ENCODE peak calls at places on chromosomes 11 and 22, in seven cellular contexts. S is A549; M is CD4-positive, alpha-beta memory T cell; Y is Panc1; G is mammary epithelial cell; R is CD8-positive, alpha-beta T cell; O is right lobe of liver. D is an unnamed sample. For H3K4me1, the result is how much of the 10 kb centered on the place peaks cover.

GRCh38 chr22:42700901-42701300 is 19.8 kb downstream of the A4GALT start:
- DNase-seq in S (no peak), M (no peak), Y (no peak), G (no peak), R (no peak), O (no peak), D (no peak)

GRCh38 chr11:94782446-94782845 is 14.3 kb downstream of the AMOTL1 start:
- DNase-seq in S (no peak), M (no peak), Y (no peak), G (no peak), R (no peak), O (no peak), D (no peak)

GRCh38 chr11:67002297-67002913 is 20.5 kb upstream of the SYT12 start:
- DNase-seq in S (no peak), M (no peak), Y (no peak), G (no peak), R (no peak), O (no peak), D (no peak)

GRCh38 chr11:106733518-106734162 is 284.6 kb downstream of the GUCY1A2 start:
- DNase-seq in S (no peak), M (no peak), Y (no peak), G (no peak), R (no peak), O (no peak), D (no peak)

GRCh38 chr11:67316882-67317364 is 13.6 kb downstream of the SSH3 start:
- DNase-seq in S (peak), M (peak), Y (no peak), G (peak), R (no peak), O (no peak), D (no peak)

GRCh38 chr11:34214961-34215805 is 109.8 kb downstream of the NAT10 start:
- DNase-seq in S (peak), M (no peak), Y (peak), G (peak), R (no peak), O (no peak), D (no peak)

GRCh38 chr11:15234796-15235195 is 120.1 kb downstream of the INSC start:
- DNase-seq in S (no peak), M (no peak), Y (no peak), G (no peak), R (no peak), O (no peak), D (no peak)

GRCh38 chr11:119056397-119056999 is 507 bp downstream of the HYOU1 start:
- DNase-seq in S (peak), M (peak), Y (no peak), G (peak), R (peak), O (peak), D (peak)

GRCh38 chr11:563812-564578 is 3.2 kb downstream of the RASSF7 start:
- DNase-seq in S (no peak), M (no peak), Y (no peak), G (no peak), R (no peak), O (no peak), D (no peak)

GRCh38 chr22:21975273-21975672 is 7.3 kb downstream of the TOP3B start:
- DNase-seq in S (no peak), M (no peak), Y (no peak), G (no peak), R (no peak), O (no peak), D (no peak)

GRCh38 chr11:47797633-47798032 is 30.5 kb upstream of the FNBP4 start:
- DNase-seq in S (no peak), M (no peak), Y (peak), G (peak), R (no peak), O (no peak), D (no peak)

GRCh38 chr11:3810951-3811350 is 2.6 kb downstream of the PGAP2 start:
- DNase-seq in S (no peak), M (no peak), Y (no peak), G (no peak), R (no peak), O (no peak), D (no peak)

GRCh38 chr11:100851129-100851528 is 164.0 kb downstream of the ARHGAP42 start:
- DNase-seq in S (no peak), M (no peak), Y (no peak), G (peak), R (no peak), O (no peak), D (no peak)

GRCh38 chr11:80383655-80384054 is 942.8 kb upstream of the TENM4 start:
- DNase-seq in S (no peak), M (no peak), Y (no peak), G (no peak), R (no peak), O (no peak), D (no peak)

GRCh38 chr11:43547900-43548381 is 132.6 kb upstream of the HSD17B12 start:
- DNase-seq in S (no peak), M (no peak), Y (no peak), G (no peak), R (no peak), O (no peak), D (no peak)

GRCh38 chr11:31977343-31977742 is 113.5 kb upstream of the RCN1 start:
- DNase-seq in S (no peak), M (no peak), Y (no peak), G (no peak), R (no peak), O (no peak), D (no peak)

GRCh38 chr22:49726701-49727101 is 101.0 kb downstream of the BRD1 start:
- DNase-seq in S (no peak), M (no peak), Y (no peak), G (no peak), R (no peak), O (no peak), D (peak)

GRCh38 chr22:24133187-24133965 is 47.9 kb upstream of the SUSD2 start:
- DNase-seq in S (no peak), M (peak), Y (no peak), G (no peak), R (peak), O (no peak), D (peak)

GRCh38 chr11:132072044-132072879 is 701.8 kb downstream of the NTM start:
- DNase-seq in S (no peak), M (no peak), Y (no peak), G (peak), R (no peak), O (no peak), D (no peak)

GRCh38 chr22:23072911-23073491 is 2.7 kb downstream of the GNAZ start:
- DNase-seq in S (no peak), M (no peak), Y (no peak), G (peak), R (no peak), O (peak), D (no peak)

GRCh38 chr11:125923012-125923579 is 18.8 kb downstream of the DDX25 start:
- DNase-seq in S (peak), M (peak), Y (peak), G (peak), R (peak), O (no peak), D (no peak)

GRCh38 chr11:57770793-57771192 is 9.2 kb downstream of the CTNND1 start:
- DNase-seq in S (no peak), M (no peak), Y (no peak), G (no peak), R (no peak), O (no peak), D (no peak)

GRCh38 chr11:114745150-114745671 is 66.9 kb downstream of the NXPE2 start:
- DNase-seq in S (no peak), M (no peak), Y (no peak), G (no peak), R (no peak), O (no peak), D (no peak)

GRCh38 chr11:24687748-24688147 is 190.9 kb downstream of the LUZP2 start:
- DNase-seq in S (no peak), M (no peak), Y (no peak), G (no peak), R (no peak), O (no peak), D (no peak)

GRCh38 chr11:30760341-30760740 is 174.2 kb upstream of the MPPED2 start:
- DNase-seq in S (no peak), M (no peak), Y (no peak), G (no peak), R (no peak), O (no peak), D (no peak)

GRCh38 chr11:65867284-65868071 is 5.1 kb downstream of the EFEMP2 start:
- DNase-seq in S (no peak), M (no peak), Y (no peak), G (no peak), R (no peak), O (no peak), D (no peak)

GRCh38 chr11:78099671-78100070 is 20.0 kb upstream of the NDUFC2 start:
- DNase-seq in S (no peak), M (no peak), Y (no peak), G (no peak), R (no peak), O (no peak), D (no peak)

GRCh38 chr11:133934599-133935550 is 21.9 kb downstream of the IGSF9B start:
- DNase-seq in S (no peak), M (no peak), Y (no peak), G (peak), R (no peak), O (no peak), D (no peak)

GRCh38 chr11:111770581-111771134 is 4.5 kb upstream of the PPP2R1B start:
- DNase-seq in S (no peak), M (no peak), Y (no peak), G (peak), R (no peak), O (no peak), D (no peak)

GRCh38 chr11:12042215-12042676 is 33.8 kb upstream of the DKK3 start:
- DNase-seq in S (no peak), M (no peak), Y (no peak), G (peak), R (peak), O (no peak), D (no peak)

GRCh38 chr22:49965291-49966040 is 4.9 kb downstream of the PIM3 start:
- DNase-seq in S (no peak), M (no peak), Y (no peak), G (no peak), R (peak), O (peak), D (peak)

GRCh38 chr11:11468919-11469318 is 115.9 kb upstream of the CSNK2A3 start:
- DNase-seq in S (no peak), M (no peak), Y (no peak), G (no peak), R (no peak), O (no peak), D (no peak)

GRCh38 chr22:32904044-32904443 is 102.5 kb downstream of the TIMP3 start:
- DNase-seq in S (peak), M (peak), Y (no peak), G (peak), R (no peak), O (no peak), D (no peak)

GRCh38 chr22:30309981-30310672 is 16.6 kb downstream of the TBC1D10A start:
- DNase-seq in S (no peak), M (peak), Y (no peak), G (no peak), R (peak), O (no peak), D (no peak)

GRCh38 chr11:23540101-23540561 is 679.9 kb upstream of the CCDC179 start:
- DNase-seq in S (peak), M (no peak), Y (peak), G (peak), R (no peak), O (no peak), D (no peak)

GRCh38 chr11:128453444-128454336 is 133.7 kb downstream of the ETS1 start:
- DNase-seq in S (no peak), M (peak), Y (peak), G (peak), R (no peak), O (peak), D (no peak)

GRCh38 chr11:97454988-97455387 is 1065.2 kb downstream of the JRKL start:
- DNase-seq in S (no peak), M (no peak), Y (no peak), G (no peak), R (no peak), O (no peak), D (no peak)

GRCh38 chr22:26828311-26828710 is 170.9 kb downstream of the MIAT start:
- DNase-seq in S (no peak), M (no peak), Y (no peak), G (no peak), R (no peak), O (no peak), D (no peak)

GRCh38 chr11:36066891-36067290 is 123.0 kb downstream of the LDLRAD3 start:
- DNase-seq in S (no peak), M (no peak), Y (no peak), G (no peak), R (no peak), O (no peak), D (no peak)

GRCh38 chr11:36069576-36070214 is 125.8 kb downstream of the LDLRAD3 start:
- DNase-seq in S (no peak), M (no peak), Y (no peak), G (peak), R (no peak), O (no peak), D (no peak)

GRCh38 chr11:36071917-36072500 is 128.1 kb downstream of the LDLRAD3 start:
- DNase-seq in S (no peak), M (no peak), Y (no peak), G (no peak), R (no peak), O (no peak), D (no peak)

GRCh38 chr11:36073411-36074203 is 129.7 kb downstream of the LDLRAD3 start:
- DNase-seq in S (no peak), M (no peak), Y (no peak), G (peak), R (no peak), O (no peak), D (peak)

DNA sequence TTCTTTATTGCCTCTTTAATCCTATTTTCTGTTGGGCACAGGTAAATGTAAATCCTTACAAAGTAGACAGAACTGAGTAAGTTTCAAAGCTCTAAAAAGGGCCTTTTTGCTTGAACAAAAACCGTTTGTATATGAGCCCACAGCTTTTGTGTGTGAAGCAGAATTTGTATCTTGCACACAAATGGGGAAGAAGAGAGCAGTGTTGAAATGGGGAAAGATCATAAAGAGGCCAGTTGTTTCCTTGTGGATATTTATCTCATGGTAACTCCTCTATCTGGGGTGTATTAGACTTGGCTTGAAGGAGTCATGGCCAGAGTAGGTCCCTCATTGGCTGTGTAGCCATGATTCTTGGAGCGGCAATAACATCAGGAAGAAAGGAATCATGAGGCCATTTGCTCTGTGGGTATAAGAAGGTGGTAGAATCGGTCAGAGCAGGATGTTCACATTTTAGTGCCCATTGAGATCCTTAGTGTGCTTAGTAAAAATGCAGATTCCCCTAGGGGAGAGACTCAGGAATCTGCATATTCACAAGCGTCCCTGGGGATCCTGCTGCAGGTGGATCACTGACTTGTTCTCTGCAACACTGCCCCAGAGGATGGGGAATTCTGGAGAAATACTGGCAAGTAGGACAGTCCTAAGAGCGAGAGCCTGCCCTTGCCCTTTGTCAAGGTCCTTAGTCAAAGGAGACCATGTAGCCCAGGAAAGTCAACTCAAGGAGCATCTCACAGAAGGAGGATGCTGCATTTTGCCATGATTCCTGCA is 126.5 kb downstream of the LDLRAD3 start:
- DNase-seq in S (no peak), M (no peak), Y (no peak), G (no peak), R (no peak), O (no peak), D (no peak)
- H3K27ac ChIP-seq in S (no peak), M (no peak), Y (no peak), G (no peak), R (no peak), O (no peak), D (no peak)

DNA sequence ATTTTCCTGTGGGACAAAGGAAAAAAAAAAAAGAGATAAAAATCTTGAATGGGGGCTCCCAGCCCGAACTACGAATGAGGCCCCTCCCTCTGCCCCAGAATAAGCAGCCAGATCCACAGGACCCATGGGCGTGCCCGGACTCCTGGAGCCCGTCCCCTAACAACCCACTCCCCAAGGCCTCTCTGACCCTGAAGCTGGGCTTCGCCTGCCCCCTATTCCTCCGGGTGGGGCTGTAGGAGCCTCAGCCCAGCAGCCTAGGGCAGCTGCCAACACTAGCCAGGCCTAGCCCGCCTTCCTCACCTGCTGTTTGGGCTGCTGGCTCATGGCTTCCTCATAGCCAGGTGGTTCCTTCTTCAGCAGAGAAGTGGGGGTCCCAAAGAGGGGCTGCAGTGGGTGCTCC is 46.6 kb downstream of the SGSM3 start:
- DNase-seq in S (no peak), M (no peak), Y (no peak), G (no peak), R (no peak), O (no peak), D (peak)
- H3K4me1 ChIP-seq in S (under half), M (under half), Y (under half), G (under half), R (under half), O (under half), D (under half)

GRCh38 chr11:19868281-19868821 is 155.7 kb downstream of the NAV2 start:
- DNase-seq in S (no peak), M (no peak), Y (no peak), G (peak), R (no peak), O (no peak), D (no peak)
- H3K27ac ChIP-seq in S (no peak), M (no peak), Y (no peak), G (peak), R (no peak), O (no peak), D (no peak)

GRCh38 chr11:122655527-122656072 is at the start of gene UBASH3B:
- DNase-seq in S (peak), M (peak), Y (peak), G (peak), R (peak), O (peak), D (peak)
- H3K4me1 ChIP-seq in S (half or more), M (under half), Y (under half), G (under half), R (under half), O (under half), D (half or more)

DNA sequence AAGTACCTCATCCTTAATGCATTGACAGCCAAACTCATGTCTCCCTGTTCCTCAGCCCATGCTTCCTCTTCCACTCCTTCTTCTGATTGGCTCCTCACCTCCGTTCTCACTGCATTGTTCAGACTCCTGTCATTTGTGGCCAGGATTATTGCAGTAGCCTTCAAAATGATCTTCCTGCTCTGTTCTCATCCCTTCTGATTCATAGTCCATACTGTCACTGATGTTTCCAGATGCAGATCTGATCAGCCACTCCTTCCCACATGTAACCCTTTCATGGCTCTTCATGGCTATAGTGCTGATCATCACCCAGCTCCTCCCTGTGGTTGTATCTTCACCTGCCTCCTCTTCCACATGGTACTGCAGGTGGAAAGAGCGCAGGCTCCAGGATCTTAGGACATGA is 71.7 kb downstream of the DEPDC5 start:
- DNase-seq in S (no peak), M (no peak), Y (no peak), G (peak), R (no peak), O (no peak), D (no peak)
- H3K27ac ChIP-seq in S (no peak), M (no peak), Y (no peak), G (no peak), R (no peak), O (no peak), D (no peak)

GRCh38 chr11:26865703-26866102 is 128.2 kb upstream of the FIBIN start:
- DNase-seq in S (no peak), M (no peak), Y (no peak), G (no peak), R (no peak), O (no peak), D (no peak)

GRCh38 chr11:26862801-26863200 is 131.1 kb upstream of the FIBIN start:
- DNase-seq in S (no peak), M (no peak), Y (no peak), G (no peak), R (no peak), O (no peak), D (no peak)

GRCh38 chr11:26858098-26858497 is 135.8 kb upstream of the FIBIN start:
- DNase-seq in S (no peak), M (no peak), Y (no peak), G (no peak), R (no peak), O (no peak), D (no peak)

GRCh38 chr11:26860411-26860810 is 133.5 kb upstream of the FIBIN start:
- DNase-seq in S (no peak), M (no peak), Y (no peak), G (no peak), R (no peak), O (no peak), D (no peak)
- H3K4me1 ChIP-seq in S (under half), M (under half), Y (under half), G (under half), R (under half), O (under half), D (under half)